ENCODE peak calls at places on chromosomes 3 and 15, in eight cellular contexts. Y is esophagus muscularis mucosa, M is SK-N-SH, Q is breast epithelium, W is HepG2, B is GM23338, A is stomach, V is endothelial cell of umbilical vein. N is an unnamed sample.

GRCh38 chr15:52121006-52121405 is 8.4 kb upstream of the BCL2L10 start:
- DNase-seq in Y (no peak), M (no peak), Q (no peak), W (no peak), B (no peak), A (no peak), V (no peak), N (no peak)

GRCh38 chr3:120561251-120562045 is 34.7 kb upstream of the NDUFB4 start:
- DNase-seq in Y (peak; percentile 88), M (peak; percentile 65), Q (peak; percentile 32), W (peak; percentile 35), B (peak; percentile 88), A (peak; percentile 79), V (peak; percentile 77), N (no peak)

GRCh38 chr3:101567528-101568317 is 6.1 kb downstream of the TRMT10C start:
- DNase-seq in Y (no peak), M (no peak), Q (no peak), W (no peak), B (no peak), A (no peak), V (no peak), N (no peak)

GRCh38 chr3:38579551-38580449 is 69.7 kb downstream of the SCN5A start:
- DNase-seq in Y (peak; percentile 78), M (peak; percentile 52), Q (no peak), W (no peak), B (no peak), A (peak; percentile 9), V (no peak), N (peak; percentile 46)

GRCh38 chr15:38002883-38003477 is 68.5 kb downstream of the TMCO5A start:
- DNase-seq in Y (no peak), M (no peak), Q (no peak), W (peak; percentile 49), B (peak; percentile 83), A (peak; percentile 64), V (peak; percentile 75), N (no peak)

GRCh38 chr3:189624130-189624529 is 7.1 kb upstream of the TP63 start:
- DNase-seq in Y (no peak), M (no peak), Q (no peak), W (no peak), B (no peak), A (no peak), V (no peak), N (no peak)

GRCh38 chr3:51706788-51707731 is at the start of gene GRM2:
- DNase-seq in Y (no peak), M (peak; percentile 97), Q (peak; percentile 55), W (peak; percentile 73), B (peak; percentile 98), A (peak; percentile 80), V (peak; percentile 66), N (no peak)

GRCh38 chr3:88947013-88947412 is 160.4 kb upstream of the EPHA3 start:
- DNase-seq in Y (no peak), M (no peak), Q (no peak), W (no peak), B (peak; percentile 20), A (no peak), V (no peak), N (no peak)

GRCh38 chr15:72835289-72835890 is 51.8 kb upstream of the ADPGK start:
- DNase-seq in Y (no peak), M (no peak), Q (no peak), W (peak; percentile 4), B (peak; percentile 77), A (no peak), V (no peak), N (no peak)

GRCh38 chr3:73509812-73510211 is 114.9 kb downstream of the PDZRN3 start:
- DNase-seq in Y (peak; percentile 77), M (no peak), Q (no peak), W (no peak), B (no peak), A (no peak), V (no peak), N (no peak)

GRCh38 chr15:31344824-31345605 is 18.4 kb downstream of the KLF13 start:
- DNase-seq in Y (no peak), M (peak; percentile 50), Q (no peak), W (no peak), B (no peak), A (no peak), V (no peak), N (no peak)

GRCh38 chr15:100308222-100309007 is 33.4 kb downstream of the ADAMTS17 start:
- DNase-seq in Y (no peak), M (no peak), Q (no peak), W (no peak), B (no peak), A (no peak), V (no peak), N (no peak)

GRCh38 chr15:99480223-99480810 is 85.5 kb upstream of the MEF2A start:
- DNase-seq in Y (no peak), M (no peak), Q (no peak), W (no peak), B (no peak), A (no peak), V (no peak), N (no peak)

GRCh38 chr3:66536791-66537190 is 36.0 kb upstream of the LRIG1 start:
- DNase-seq in Y (no peak), M (no peak), Q (no peak), W (no peak), B (no peak), A (no peak), V (no peak), N (no peak)

GRCh38 chr15:99997112-99997651 is 263.9 kb upstream of the LYSMD4 start:
- DNase-seq in Y (no peak), M (peak; percentile 83), Q (no peak), W (no peak), B (no peak), A (peak; percentile 22), V (no peak), N (no peak)

GRCh38 chr3:55412580-55412979 is 74.5 kb downstream of the WNT5A start:
- DNase-seq in Y (no peak), M (no peak), Q (no peak), W (no peak), B (no peak), A (no peak), V (no peak), N (no peak)

GRCh38 chr3:63135362-63135761 is 142.7 kb upstream of the SYNPR start:
- DNase-seq in Y (no peak), M (no peak), Q (no peak), W (no peak), B (peak; percentile 69), A (no peak), V (no peak), N (no peak)

GRCh38 chr15:47293763-47294162 is 423.5 kb upstream of the SEMA6D start:
- DNase-seq in Y (no peak), M (no peak), Q (peak; percentile 92), W (no peak), B (peak; percentile 14), A (no peak), V (no peak), N (no peak)
- TF ChIP-seq POLR2AphosphoS5 in Y (peak; percentile 37), M (no peak), Q (no peak), W (no peak), B (no peak), A (peak; percentile 57), V (no peak), N (no peak)

DNA sequence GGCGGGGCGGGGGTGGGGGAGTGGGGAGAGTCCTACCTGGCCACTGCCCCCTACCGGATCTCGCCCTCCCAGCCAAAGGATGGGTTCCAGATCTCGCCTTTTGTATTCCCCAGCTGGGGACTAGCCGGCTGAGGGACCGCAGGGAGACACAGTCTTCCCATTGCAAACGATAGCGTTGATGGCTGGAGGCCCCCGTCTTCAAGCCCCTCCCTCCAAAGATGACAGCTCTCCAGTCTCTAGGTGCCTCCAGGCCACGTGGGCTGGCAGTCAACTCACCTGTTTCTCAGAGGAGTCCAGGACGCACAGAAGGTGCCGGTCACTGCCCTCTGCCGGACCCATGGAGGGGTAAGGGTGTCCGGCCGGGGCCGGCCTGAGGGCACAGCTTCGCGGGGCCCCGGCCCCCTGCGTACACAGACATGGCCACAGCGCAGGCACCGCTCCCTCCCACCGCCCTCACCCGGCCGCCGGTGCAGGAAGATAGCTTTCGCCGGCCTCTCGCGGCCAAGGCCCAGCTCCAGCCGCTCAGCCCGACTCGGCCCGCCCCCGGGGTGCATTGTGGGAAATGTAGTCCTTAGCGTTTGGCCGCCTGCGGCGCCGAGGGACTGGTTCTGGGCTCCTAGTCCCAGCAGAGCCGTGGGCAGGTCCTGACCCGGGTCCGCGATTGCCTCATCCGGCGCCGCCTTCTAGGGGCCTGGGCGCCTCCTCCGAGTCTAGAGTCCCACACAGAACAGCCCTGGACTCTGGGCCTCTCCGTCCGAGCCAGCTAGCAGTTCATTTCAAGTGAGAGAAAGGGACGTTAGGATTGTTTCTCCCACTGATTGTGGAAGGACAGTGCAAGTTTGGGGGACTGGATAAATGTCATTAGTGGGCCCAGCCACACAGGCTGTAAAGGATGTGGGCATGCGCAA is at the start of gene MON1A:
- DNase-seq in Y (peak; percentile 98), M (peak; percentile 93), Q (peak; percentile 90), W (peak; percentile 91), B (peak; percentile 96), A (peak; percentile 95), V (peak; percentile 93), N (peak; percentile 89)
- TF ChIP-seq POLR2AphosphoS5 in Y (peak; percentile 84), M (peak; percentile 34), Q (no peak), W (peak; percentile 87), B (peak; percentile 69), A (peak; percentile 89), V (no peak), N (no peak)

GRCh38 chr3:45647148-45647619 is 42.0 kb upstream of the SACM1L start:
- DNase-seq in Y (no peak), M (no peak), Q (no peak), W (peak; percentile 86), B (no peak), A (no peak), V (peak; percentile 92), N (no peak)
- TF ChIP-seq POLR2AphosphoS5 in Y (peak; percentile 67), M (peak; percentile 69), Q (no peak), W (no peak), B (no peak), A (peak; percentile 92), V (peak; percentile 72), N (no peak)

GRCh38 chr15:27061739-27062138 is 90.8 kb downstream of the GABRG3 start:
- DNase-seq in Y (no peak), M (no peak), Q (no peak), W (no peak), B (no peak), A (no peak), V (no peak), N (no peak)

GRCh38 chr15:27067175-27067574 is 96.2 kb downstream of the GABRG3 start:
- DNase-seq in Y (no peak), M (no peak), Q (no peak), W (no peak), B (no peak), A (no peak), V (no peak), N (no peak)

GRCh38 chr15:27066446-27066845 is 95.5 kb downstream of the GABRG3 start:
- DNase-seq in Y (no peak), M (no peak), Q (no peak), W (no peak), B (no peak), A (no peak), V (no peak), N (no peak)

GRCh38 chr15:27059610-27060202 is 88.7 kb downstream of the GABRG3 start:
- DNase-seq in Y (no peak), M (peak; percentile 79), Q (no peak), W (peak; percentile 46), B (peak; percentile 90), A (no peak), V (no peak), N (no peak)

DNA sequence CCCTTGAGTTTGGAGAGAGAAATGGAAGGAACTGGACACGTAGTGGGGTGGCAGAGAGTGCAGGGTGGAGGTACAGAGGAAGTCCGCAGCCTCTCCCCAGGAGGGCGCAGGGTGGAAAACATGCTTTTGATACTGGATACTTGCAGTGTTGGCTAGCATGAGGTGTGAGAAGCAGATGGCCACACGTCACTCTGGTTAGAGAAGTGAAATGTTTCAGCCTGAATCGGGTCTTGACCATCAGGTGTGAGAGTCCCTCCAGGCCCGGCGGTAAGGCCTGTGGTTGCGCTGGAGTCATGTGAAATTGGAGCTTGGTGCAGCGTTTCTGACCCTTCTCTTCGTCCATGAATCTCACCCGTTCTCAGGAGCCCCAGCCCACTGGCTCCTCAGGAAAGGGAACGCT is 93.1 kb downstream of the GABRG3 start:
- DNase-seq in Y (no peak), M (no peak), Q (no peak), W (no peak), B (no peak), A (no peak), V (no peak), N (no peak)
- TF ChIP-seq POLR2AphosphoS5 in Y (no peak), M (no peak), Q (no peak), W (no peak), B (no peak), A (no peak), V (no peak), N (no peak)